ENCODE peak calls at places on chromosome 5, in five cellular contexts. K is NCI-H774, H is NT2/D1, F is substantia nigra, L is amniotic stem cell. E is an unnamed sample.

GRCh38 chr5:10636363-10637142 is 72.7 kb downstream of the ANKRD33B start:
- DNase-seq in L (no peak), F (no peak), K (no peak), H (no peak), E (no peak)

GRCh38 chr5:116444373-116445058 is 130.1 kb downstream of the SEMA6A start:
- DNase-seq in F (no peak), L (no peak), K (peak), H (no peak), E (no peak)

GRCh38 chr5:137497396-137498290 is 1.5 kb downstream of the SPOCK1 start:
- DNase-seq in K (no peak), L (no peak), F (no peak), H (no peak), E (no peak)

GRCh38 chr5:140346348-140347221 is at the start of gene HBEGF:
- DNase-seq in F (peak), H (peak), K (peak), L (no peak), E (peak)

GRCh38 chr5:83472508-83473343 is 1.2 kb downstream of the VCAN start:
- DNase-seq in L (peak), F (peak), H (no peak), K (peak), E (peak)

GRCh38 chr5:88389248-88390006 is 120.8 kb upstream of the TMEM161B start:
- DNase-seq in L (no peak), F (no peak), K (no peak), H (no peak), E (no peak)

GRCh38 chr5:135881244-135881643 is 14.4 kb downstream of the IL9 start:
- DNase-seq in K (no peak), L (no peak), H (no peak), F (no peak), E (no peak)

GRCh38 chr5:81829242-81829641 is 78.3 kb upstream of the SSBP2 start:
- DNase-seq in F (no peak), L (no peak), H (no peak), K (no peak), E (no peak)

GRCh38 chr5:170681013-170681433 is 102.5 kb upstream of the GABRP start:
- DNase-seq in F (no peak), K (no peak), H (peak), L (no peak), E (no peak)